ENCODE peak calls at places on chromosomes 11 and 22, in four cellular contexts. X is AG09319, V is dorsolateral prefrontal cortex, B is H9. Q is an unnamed sample.
A peak's percentile ranks its signal among the peaks of the same experiment; 100 is the strongest.

GRCh38 chr11:12248330-12248729 is 129.0 kb upstream of the PARVA start:
- DNase-seq in X (no peak), V (peak; percentile 72), B (no peak), Q (no peak)

GRCh38 chr11:114180301-114181055 is 115.7 kb upstream of the NNMT start:
- DNase-seq in X (no peak), V (no peak), B (peak; percentile 59), Q (no peak)

GRCh38 chr11:12052676-12053605 is 44.5 kb upstream of the DKK3 start:
- DNase-seq in X (no peak), V (peak; percentile 45), B (peak; percentile 57), Q (no peak)

GRCh38 chr11:133064961-133065360 is 467.3 kb downstream of the OPCML start:
- DNase-seq in X (no peak), V (no peak), B (no peak), Q (no peak)

GRCh38 chr11:34623463-34623862 is 2.6 kb downstream of the EHF start:
- DNase-seq in X (no peak), V (no peak), B (no peak), Q (no peak)

GRCh38 chr22:29014773-29015172 is 46.9 kb downstream of the C22orf31 start:
- DNase-seq in X (no peak), V (no peak), B (no peak), Q (no peak)

GRCh38 chr11:67406969-67407699 is 3.3 kb downstream of the TBC1D10C start:
- DNase-seq in X (no peak), V (peak; percentile 73), B (no peak), Q (no peak)

GRCh38 chr11:75351541-75352416 is at the start of gene ARRB1:
- DNase-seq in X (no peak), V (no peak), B (peak; percentile 88), Q (peak; percentile 48)

GRCh38 chr11:123176785-123177184 is 18.3 kb downstream of the CLMP start:
- DNase-seq in X (no peak), V (no peak), B (no peak), Q (no peak)

GRCh38 chr22:36737776-36738175 is 34.2 kb upstream of the CACNG2 start:
- DNase-seq in X (no peak), V (peak; percentile 52), B (peak; percentile 12), Q (peak; percentile 36)

GRCh38 chr11:117794772-117795629 is 2.0 kb downstream of the DSCAML1 start:
- DNase-seq in X (no peak), V (no peak), B (no peak), Q (no peak)

GRCh38 chr11:76680517-76681425 is 10.2 kb upstream of the LRRC32 start:
- DNase-seq in X (peak; percentile 23), V (peak; percentile 66), B (peak; percentile 88), Q (peak; percentile 49)

GRCh38 chr11:72144807-72145565 is 9.5 kb downstream of the FOLR3 start:
- DNase-seq in X (peak; percentile 54), V (no peak), B (no peak), Q (no peak)

GRCh38 chr11:2738551-2739431 is 39.0 kb upstream of the KCNQ1OT1 start:
- DNase-seq in X (no peak), V (no peak), B (no peak), Q (no peak)

GRCh38 chr11:73344191-73344607 is 32.0 kb upstream of the RELT start:
- DNase-seq in X (no peak), V (peak; percentile 63), B (no peak), Q (no peak)

GRCh38 chr22:24977370-24978230 is 25.1 kb downstream of the KIAA1671 start:
- DNase-seq in X (no peak), V (no peak), B (no peak), Q (no peak)

GRCh38 chr11:112617977-112618829 is 343.0 kb upstream of the NCAM1 start:
- DNase-seq in X (no peak), V (no peak), B (no peak), Q (no peak)

GRCh38 chr11:79062814-79063762 is 377.7 kb downstream of the TENM4 start:
- DNase-seq in X (no peak), V (no peak), B (peak; percentile 65), Q (no peak)

GRCh38 chr22:46984751-46985506 is 222.5 kb downstream of the TBC1D22A start:
- DNase-seq in X (no peak), V (no peak), B (no peak), Q (no peak)

GRCh38 chr22:49215840-49216239 is 611.8 kb downstream of the BRD1 start:
- DNase-seq in X (no peak), V (no peak), B (peak; percentile 2), Q (no peak)

GRCh38 chr11:3747704-3748103 is 49.6 kb downstream of the NUP98 start:
- DNase-seq in X (no peak), V (no peak), B (no peak), Q (no peak)

GRCh38 chr11:898160-898517 is 12.5 kb downstream of the CHID1 start:
- DNase-seq in X (no peak), V (no peak), B (peak; percentile 58), Q (no peak)

GRCh38 chr11:20276661-20277000 is 86.9 kb upstream of the HTATIP2 start:
- DNase-seq in X (no peak), V (no peak), B (no peak), Q (no peak)

GRCh38 chr11:70633610-70634009 is 235.3 kb downstream of the CTTN start:
- DNase-seq in X (no peak), V (no peak), B (no peak), Q (no peak)

GRCh38 chr11:32316846-32317525 is 118.4 kb downstream of the WT1 start:
- DNase-seq in X (no peak), V (no peak), B (no peak), Q (no peak)

GRCh38 chr11:74468521-74469280 is 1.4 kb upstream of the KCNE3 start:
- DNase-seq in X (no peak), V (no peak), B (no peak), Q (peak; percentile 13)

GRCh38 chr11:66958956-66959274 is 732 bp upstream of the PC start:
- DNase-seq in X (no peak), V (no peak), B (no peak), Q (no peak)

GRCh38 chr11:69203901-69204245 is 48.1 kb downstream of the SMIM38 start:
- DNase-seq in X (no peak), V (no peak), B (no peak), Q (no peak)

GRCh38 chr11:35144811-35145210 is 5.8 kb downstream of the CD44 start:
- DNase-seq in X (no peak), V (no peak), B (no peak), Q (no peak)

GRCh38 chr11:68812526-68812925 is 29.2 kb downstream of the CPT1A start:
- DNase-seq in X (no peak), V (no peak), B (no peak), Q (peak; percentile 89)

GRCh38 chr22:49923445-49923844 is 5.0 kb downstream of the CRELD2 start:
- DNase-seq in X (no peak), V (no peak), B (no peak), Q (no peak)

GRCh38 chr22:29689872-29690213 is 30.0 kb upstream of the CABP7 start:
- DNase-seq in X (no peak), V (peak; percentile 84), B (peak; percentile 85), Q (no peak)

GRCh38 chr11:95544095-95544795 is 245.3 kb downstream of the FAM76B start:
- DNase-seq in X (no peak), V (no peak), B (no peak), Q (no peak)

GRCh38 chr11:46364056-46364455 is 16.8 kb downstream of the DGKZ start:
- DNase-seq in X (no peak), V (no peak), B (no peak), Q (no peak)

GRCh38 chr11:46362146-46363030 is 15.1 kb downstream of the DGKZ start:
- DNase-seq in X (no peak), V (no peak), B (no peak), Q (no peak)

GRCh38 chr11:46363031-46363407 is 15.8 kb downstream of the DGKZ start:
- DNase-seq in X (no peak), V (no peak), B (no peak), Q (peak; percentile 92)

GRCh38 chr11:46364791-46365190 is 16.7 kb upstream of the MDK start:
- DNase-seq in X (no peak), V (no peak), B (no peak), Q (no peak)

GRCh38 chr11:46363455-46363920 is 16.2 kb downstream of the DGKZ start:
- DNase-seq in X (no peak), V (peak; percentile 77), B (no peak), Q (no peak)
- TF ChIP-seq CTCF in X (no peak), V (peak; percentile 3), B (no peak), Q (no peak)

GRCh38 chr11:58629857-58630256 is 7.4 kb downstream of the CNTF start:
- DNase-seq in X (peak; percentile 39), V (no peak), B (peak; percentile 39), Q (no peak)
- TF ChIP-seq CTCF in X (peak; percentile 77), V (peak; percentile 44), B (peak; percentile 75), Q (no peak)

GRCh38 chr22:40058265-40058664 is 63.5 kb downstream of the FAM83F start:
- DNase-seq in X (no peak), V (no peak), B (no peak), Q (no peak)
- TF ChIP-seq CTCF in X (no peak), V (no peak), B (peak; percentile 9), Q (no peak)

DNA sequence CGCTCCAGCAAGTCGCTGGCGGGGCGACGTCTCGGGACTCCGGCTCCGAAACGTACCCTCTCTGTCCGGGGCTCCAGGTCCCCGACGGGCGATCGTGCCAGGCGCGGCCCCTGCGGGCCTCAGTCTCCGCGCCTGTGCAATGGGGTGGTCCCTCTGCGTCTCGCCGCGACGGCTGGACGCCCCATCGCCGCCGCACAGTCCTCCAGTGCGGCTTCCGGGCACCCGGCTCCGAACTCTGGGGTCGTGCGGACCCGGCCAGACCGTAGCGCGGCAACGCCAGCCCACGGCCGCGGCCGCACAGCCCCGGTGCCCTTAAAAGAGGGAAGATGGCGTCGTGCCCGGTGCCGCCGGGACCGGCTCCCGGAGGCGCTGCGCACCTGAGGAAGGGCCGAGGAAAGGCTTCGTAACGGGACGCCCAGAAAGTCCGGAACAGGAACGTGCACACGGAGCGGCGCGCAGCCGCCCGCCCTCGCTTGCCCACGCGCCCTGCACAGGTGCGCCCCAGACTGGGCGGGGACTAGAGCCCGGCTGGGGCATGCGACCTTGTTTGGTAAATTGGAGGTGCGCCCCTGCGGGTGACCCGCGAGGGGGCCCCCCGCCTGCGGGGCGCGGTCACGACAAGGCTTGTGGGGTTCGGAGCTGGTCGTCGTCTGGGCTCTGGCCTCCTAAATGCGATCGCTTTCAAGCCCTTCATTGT is 525 bp downstream of the BIK start:
- DNase-seq in X (no peak), V (no peak), B (no peak), Q (no peak)
- TF ChIP-seq CTCF in X (no peak), V (no peak), B (no peak), Q (no peak)

GRCh38 chr11:44939673-44940072 is 11.0 kb downstream of the TP53I11 start:
- DNase-seq in X (no peak), V (no peak), B (peak; percentile 69), Q (no peak)
- TF ChIP-seq CTCF in X (peak; percentile 24), V (no peak), B (peak; percentile 68), Q (no peak)

DNA sequence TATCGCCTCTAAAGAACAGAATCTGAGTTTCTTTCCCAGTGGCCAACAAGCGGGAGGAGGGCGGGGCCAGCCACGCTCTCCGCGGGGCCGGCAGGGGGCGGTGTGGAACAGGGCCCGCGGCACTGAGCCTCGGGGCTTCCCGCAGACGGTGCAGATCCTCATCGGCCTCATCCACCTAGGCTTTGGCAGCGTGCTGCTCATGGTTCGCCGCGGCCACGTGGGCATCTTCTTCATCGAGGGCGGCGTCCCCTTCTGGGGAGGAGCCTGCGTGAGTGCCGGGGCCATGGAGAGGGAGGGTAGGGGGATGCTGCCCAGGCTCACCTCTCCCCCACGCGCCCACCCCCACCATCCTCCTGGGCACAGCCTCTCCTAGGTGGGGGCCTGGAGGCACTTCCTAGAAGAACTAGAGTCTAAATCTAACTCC is 10.7 kb downstream of the MS4A15 start:
- DNase-seq in X (no peak), V (peak; percentile 2), B (peak; percentile 80), Q (no peak)
- TF ChIP-seq CTCF in X (peak; percentile 14), V (no peak), B (peak; percentile 93), Q (no peak)

GRCh38 chr11:90434858-90435257 is 212.0 kb upstream of the CHORDC1 start:
- DNase-seq in X (no peak), V (no peak), B (no peak), Q (no peak)
- TF ChIP-seq CTCF in X (no peak), V (no peak), B (peak; percentile 43), Q (no peak)